ENCODE peak calls at places on chromosome 18, in seven cellular contexts. One of them, this sample, is unnamed.

GRCh38 chr18:833197-833596 is 21.2 kb upstream of the YES1 start:
- DNase-seq in GM23248: no peak
- DNase-seq in sigmoid colon: no peak
- DNase-seq in transverse colon: no peak
- DNase-seq in lung: no peak
- DNase-seq in adrenal gland: no peak
- DNase-seq in ovary: no peak
- DNase-seq in this sample: no peak

GRCh38 chr18:48410095-48410920 is 1.1 kb upstream of the ZBTB7C start:
- DNase-seq in GM23248: peak; percentile 94
- DNase-seq in sigmoid colon: peak; percentile 94
- DNase-seq in transverse colon: peak; percentile 91
- DNase-seq in adrenal gland: peak; percentile 96
- DNase-seq in lung: peak; percentile 92
- DNase-seq in ovary: peak; percentile 92
- DNase-seq in this sample: peak; percentile 95

GRCh38 chr18:74040459-74041332 is 106.9 kb downstream of the FBXO15 start:
- DNase-seq in lung: peak; percentile 55
- DNase-seq in transverse colon: peak; percentile 46
- DNase-seq in GM23248: peak; percentile 56
- DNase-seq in sigmoid colon: no peak
- DNase-seq in adrenal gland: peak; percentile 28
- DNase-seq in ovary: no peak
- DNase-seq in this sample: peak; percentile 66

GRCh38 chr18:64233855-64234254 is 85.0 kb upstream of the LINC00305 start:
- DNase-seq in ovary: no peak
- DNase-seq in GM23248: no peak
- DNase-seq in sigmoid colon: no peak
- DNase-seq in adrenal gland: no peak
- DNase-seq in transverse colon: no peak
- DNase-seq in lung: no peak
- DNase-seq in this sample: no peak

GRCh38 chr18:26802330-26803200 is 62.9 kb downstream of the AQP4 start:
- DNase-seq in lung: no peak
- DNase-seq in ovary: no peak
- DNase-seq in GM23248: no peak
- DNase-seq in transverse colon: no peak
- DNase-seq in adrenal gland: no peak
- DNase-seq in sigmoid colon: no peak
- DNase-seq in this sample: no peak

GRCh38 chr18:63844254-63844653 is 43.3 kb upstream of the SERPINB2 start:
- DNase-seq in sigmoid colon: no peak
- DNase-seq in adrenal gland: no peak
- DNase-seq in ovary: no peak
- DNase-seq in GM23248: peak; percentile 66
- DNase-seq in lung: no peak
- DNase-seq in transverse colon: no peak
- DNase-seq in this sample: peak; percentile 44

GRCh38 chr18:79095216-79095615 is 26.0 kb downstream of the ATP9B start:
- DNase-seq in lung: no peak
- DNase-seq in GM23248: no peak
- DNase-seq in sigmoid colon: no peak
- DNase-seq in ovary: no peak
- DNase-seq in adrenal gland: no peak
- DNase-seq in transverse colon: no peak
- DNase-seq in this sample: no peak

GRCh38 chr18:53268455-53268854 is 928.5 kb downstream of the DCC start:
- DNase-seq in GM23248: no peak
- DNase-seq in ovary: no peak
- DNase-seq in transverse colon: no peak
- DNase-seq in sigmoid colon: no peak
- DNase-seq in lung: no peak
- DNase-seq in adrenal gland: no peak
- DNase-seq in this sample: no peak

GRCh38 chr18:56202567-56203136 is 435.7 kb downstream of the TXNL1 start:
- DNase-seq in sigmoid colon: no peak
- DNase-seq in GM23248: peak; percentile 9
- DNase-seq in transverse colon: no peak
- DNase-seq in ovary: no peak
- DNase-seq in lung: no peak
- DNase-seq in adrenal gland: no peak
- DNase-seq in this sample: no peak

DNA sequence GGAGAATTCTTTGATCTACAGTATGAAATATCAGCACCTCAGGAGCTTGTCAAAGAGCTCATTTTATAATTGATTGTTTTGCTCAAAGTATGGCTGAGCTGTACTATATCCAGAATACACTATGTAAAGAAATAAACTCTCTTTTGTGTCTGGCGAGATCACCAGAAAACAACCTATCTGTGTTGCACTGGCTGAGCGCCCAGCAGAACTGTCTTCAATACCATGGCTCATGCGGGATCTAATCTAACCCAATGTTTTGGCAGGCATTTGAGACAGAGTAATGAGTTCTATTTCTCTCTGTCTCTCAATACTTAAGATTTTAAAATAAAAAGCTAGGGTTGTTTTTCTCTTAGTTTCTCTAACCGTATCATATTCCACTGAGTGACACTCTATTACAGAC is 192.4 kb downstream of the L3MBTL4 start:
- DNase-seq in ovary: no peak
- DNase-seq in lung: no peak
- DNase-seq in GM23248: no peak
- DNase-seq in transverse colon: no peak
- DNase-seq in sigmoid colon: no peak
- DNase-seq in adrenal gland: no peak
- DNase-seq in this sample: no peak
- H3K27ac ChIP-seq in ovary: no peak overlapping the region
- H3K27ac ChIP-seq in lung: no peak overlapping the region
- H3K27ac ChIP-seq in GM23248: no peak overlapping the region
- H3K27ac ChIP-seq in transverse colon: no peak overlapping the region
- H3K27ac ChIP-seq in sigmoid colon: no peak overlapping the region
- H3K27ac ChIP-seq in adrenal gland: no peak overlapping the region
- H3K27ac ChIP-seq in this sample: no peak overlapping the region

GRCh38 chr18:75800331-75800648 is 372.8 kb upstream of the SMIM21 start:
- DNase-seq in adrenal gland: no peak
- DNase-seq in transverse colon: no peak
- DNase-seq in GM23248: no peak
- DNase-seq in ovary: no peak
- DNase-seq in sigmoid colon: no peak
- DNase-seq in lung: no peak
- DNase-seq in this sample: no peak
- H3K27ac ChIP-seq in adrenal gland: no peak overlapping the region
- H3K27ac ChIP-seq in transverse colon: peak overlapping the region; percentile 28
- H3K27ac ChIP-seq in GM23248: no peak overlapping the region
- H3K27ac ChIP-seq in ovary: no peak overlapping the region
- H3K27ac ChIP-seq in sigmoid colon: peak overlapping the region; percentile 71
- H3K27ac ChIP-seq in lung: no peak overlapping the region
- H3K27ac ChIP-seq in this sample: no peak overlapping the region

DNA sequence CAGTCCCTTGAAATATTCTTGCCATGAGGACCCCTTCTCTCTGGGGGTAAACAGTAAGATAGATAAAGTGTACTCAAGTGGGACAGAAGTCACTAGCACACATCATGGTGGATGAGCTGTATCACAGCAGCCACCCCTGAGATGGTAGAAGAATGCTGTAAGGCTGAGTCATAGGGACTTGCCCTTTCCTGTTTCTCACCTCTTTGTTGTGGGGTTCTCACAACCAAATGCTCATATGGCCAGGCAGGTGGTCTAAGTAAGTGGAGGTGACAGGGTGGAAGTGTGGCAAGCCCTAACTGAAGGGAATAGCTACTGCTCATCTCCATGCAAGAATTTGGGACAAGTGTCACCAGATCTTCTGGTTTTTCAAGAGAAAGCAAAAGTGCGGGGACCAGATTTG is 202.7 kb upstream of the SLC14A2 start:
- DNase-seq in sigmoid colon: no peak
- DNase-seq in transverse colon: no peak
- DNase-seq in adrenal gland: no peak
- DNase-seq in lung: no peak
- DNase-seq in ovary: no peak
- DNase-seq in GM23248: peak; percentile 37
- DNase-seq in this sample: no peak
- H3K27ac ChIP-seq in sigmoid colon: no peak overlapping the region
- H3K27ac ChIP-seq in transverse colon: no peak overlapping the region
- H3K27ac ChIP-seq in adrenal gland: no peak overlapping the region
- H3K27ac ChIP-seq in lung: peak overlapping the region; percentile 48
- H3K27ac ChIP-seq in ovary: no peak overlapping the region
- H3K27ac ChIP-seq in GM23248: no peak overlapping the region
- H3K27ac ChIP-seq in this sample: no peak overlapping the region

DNA sequence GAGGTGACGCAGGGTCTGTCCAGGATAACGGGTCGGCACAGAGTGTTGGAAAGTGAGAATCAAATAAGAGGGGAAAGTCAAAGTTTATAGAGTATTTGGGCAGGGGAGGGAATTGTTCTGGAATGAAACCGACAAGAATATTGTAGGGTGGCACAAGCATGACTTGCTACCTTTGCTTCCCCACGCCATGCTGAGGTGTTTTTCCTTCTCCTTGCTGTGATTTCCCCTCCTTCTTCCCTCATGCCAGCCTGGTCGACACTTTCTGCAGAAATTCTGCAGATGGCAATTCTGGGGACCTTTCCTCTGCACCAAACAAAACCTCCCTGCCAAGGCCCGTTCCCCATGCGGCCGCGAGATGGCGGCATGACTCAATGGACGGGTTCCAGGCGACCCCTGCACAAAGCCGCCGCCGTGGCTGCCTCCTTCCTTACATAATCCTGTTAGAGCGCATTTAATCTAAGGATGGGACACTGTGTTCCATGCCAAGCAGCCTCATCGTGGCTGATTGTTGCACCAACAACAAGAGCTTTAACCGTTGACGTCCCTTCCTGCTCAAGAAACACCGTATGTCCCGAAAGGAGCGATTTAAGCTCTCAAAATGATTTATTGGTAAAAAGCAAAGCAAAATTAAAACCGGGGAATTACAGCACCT is at the start of gene MRO:
- DNase-seq in GM23248: peak; percentile 85
- DNase-seq in sigmoid colon: peak; percentile 93
- DNase-seq in transverse colon: peak; percentile 88
- DNase-seq in lung: peak; percentile 83
- DNase-seq in ovary: peak; percentile 82
- DNase-seq in adrenal gland: peak; percentile 82
- DNase-seq in this sample: peak; percentile 92
- H3K27ac ChIP-seq in GM23248: no peak within 1 kb of the TSS
- H3K27ac ChIP-seq in sigmoid colon: peak within 1 kb of the TSS; percentile 38
- H3K27ac ChIP-seq in transverse colon: peak within 1 kb of the TSS; percentile 8
- H3K27ac ChIP-seq in lung: no peak within 1 kb of the TSS
- H3K27ac ChIP-seq in ovary: no peak within 1 kb of the TSS
- H3K27ac ChIP-seq in adrenal gland: peak within 1 kb of the TSS; percentile 66
- H3K27ac ChIP-seq in this sample: no peak within 1 kb of the TSS

DNA sequence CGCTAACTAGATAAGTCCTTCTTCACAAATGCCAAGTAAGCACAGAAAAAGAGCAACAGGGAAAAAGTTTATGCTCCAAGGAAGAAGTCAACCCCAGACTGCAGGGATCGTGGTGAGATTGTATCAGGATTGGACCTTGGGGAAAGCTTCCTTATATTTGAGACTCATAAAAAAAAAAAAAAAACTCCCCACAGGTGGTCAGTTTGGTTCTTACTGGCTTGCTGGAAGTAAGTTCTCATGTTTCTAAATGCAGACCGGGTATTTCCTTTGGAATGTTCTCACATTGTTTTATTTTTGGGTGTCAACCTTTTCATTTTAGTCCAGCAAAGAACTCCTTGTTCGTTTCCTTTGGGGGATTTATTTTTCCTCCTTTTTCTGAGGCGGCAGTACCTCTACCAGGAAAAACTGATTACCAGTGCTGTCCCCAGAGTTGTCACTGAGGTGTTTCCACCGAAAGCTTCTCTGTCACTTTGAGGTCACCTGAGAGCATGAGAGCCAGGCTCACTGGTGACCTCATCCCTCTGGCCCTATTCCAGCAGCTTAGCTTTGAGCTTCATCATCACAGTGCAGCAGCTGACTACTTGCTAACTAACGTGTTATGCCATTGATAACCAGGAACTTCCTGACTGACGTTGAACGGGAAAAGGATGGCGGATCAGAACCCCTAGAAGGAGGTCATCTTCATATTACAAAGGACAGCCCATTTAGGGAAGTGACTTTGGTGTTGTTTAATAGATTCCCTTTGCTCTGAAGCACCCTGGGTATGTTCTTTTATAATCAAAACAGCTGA is 16.8 kb upstream of the ATP8B1 start:
- DNase-seq in lung: peak; percentile 83
- DNase-seq in adrenal gland: peak; percentile 86
- DNase-seq in transverse colon: peak; percentile 82
- DNase-seq in GM23248: peak; percentile 82
- DNase-seq in ovary: peak; percentile 46
- DNase-seq in sigmoid colon: no peak
- DNase-seq in this sample: no peak
- H3K27ac ChIP-seq in lung: peak overlapping the region; percentile 26
- H3K27ac ChIP-seq in adrenal gland: no peak overlapping the region
- H3K27ac ChIP-seq in transverse colon: peak overlapping the region; percentile 48
- H3K27ac ChIP-seq in GM23248: no peak overlapping the region
- H3K27ac ChIP-seq in ovary: no peak overlapping the region
- H3K27ac ChIP-seq in sigmoid colon: peak overlapping the region; percentile 56
- H3K27ac ChIP-seq in this sample: no peak overlapping the region

DNA sequence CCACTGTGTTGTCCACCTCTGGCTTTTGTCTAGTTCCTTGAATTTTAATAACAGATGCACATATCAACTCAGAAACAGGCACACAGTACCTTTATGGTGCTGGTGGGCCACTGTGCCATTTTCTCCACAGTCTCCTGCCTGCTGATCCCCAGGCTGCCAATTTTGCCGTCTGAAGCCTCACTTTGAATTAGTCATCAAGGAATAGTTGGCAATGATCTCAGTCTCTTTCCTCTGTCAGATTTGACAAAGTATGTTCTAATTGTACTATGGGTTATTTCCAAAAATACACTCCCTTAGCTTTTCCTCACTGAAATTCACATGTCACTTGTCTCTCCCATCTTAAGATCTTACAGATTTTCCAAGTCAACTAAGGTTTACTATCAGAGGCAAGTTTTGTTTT is 140.7 kb downstream of the ZNF516 start:
- DNase-seq in lung: no peak
- DNase-seq in sigmoid colon: peak; percentile 77
- DNase-seq in GM23248: peak; percentile 70
- DNase-seq in transverse colon: no peak
- DNase-seq in ovary: peak; percentile 66
- DNase-seq in adrenal gland: no peak
- DNase-seq in this sample: no peak
- H3K27ac ChIP-seq in lung: no peak overlapping the region
- H3K27ac ChIP-seq in sigmoid colon: peak overlapping the region; percentile 46
- H3K27ac ChIP-seq in GM23248: no peak overlapping the region
- H3K27ac ChIP-seq in transverse colon: no peak overlapping the region
- H3K27ac ChIP-seq in ovary: no peak overlapping the region
- H3K27ac ChIP-seq in adrenal gland: no peak overlapping the region
- H3K27ac ChIP-seq in this sample: no peak overlapping the region

This sample was measured in neural progenitor cell.